ENCODE peak calls at places on chromosomes 3 and 15, in seven cellular contexts. V, N, H, A, F, Z and K are unnamed samples.

GRCh38 chr3:131217296-131217741 is 164.3 kb upstream of the NUDT16 start:
- DNase-seq in Z (no peak), V (no peak), F (no peak), N (no peak), A (no peak), H (no peak), K (no peak)

GRCh38 chr15:100596792-100597191 is 5.2 kb downstream of the LINS1 start:
- DNase-seq in A (no peak), H (no peak), F (peak), N (no peak), Z (no peak), V (peak), K (no peak)

GRCh38 chr15:75195122-75195765 is 6.4 kb upstream of the C15orf39 start:
- DNase-seq in Z (peak), F (no peak), A (no peak), V (no peak), N (peak), H (no peak), K (peak)

GRCh38 chr3:195796795-195797194 is 14.9 kb downstream of the MUC4 start:
- DNase-seq in F (no peak), V (peak), H (no peak), Z (no peak), A (no peak), N (no peak), K (no peak)

GRCh38 chr3:29050155-29050554 is 230.7 kb upstream of the RBMS3 start:
- DNase-seq in H (no peak), A (no peak), F (no peak), Z (no peak), V (no peak), N (no peak), K (no peak)

GRCh38 chr3:134008630-134009156 is 21.0 kb downstream of the SLCO2A1 start:
- DNase-seq in Z (no peak), F (no peak), H (no peak), V (no peak), N (no peak), A (no peak), K (no peak)

GRCh38 chr3:108477511-108478147 is 32.8 kb downstream of the MYH15 start:
- DNase-seq in F (peak), Z (peak), N (peak), A (peak), H (no peak), V (no peak), K (peak)

GRCh38 chr3:111998661-111999641 is at the start of gene TAGLN3:
- DNase-seq in Z (no peak), H (no peak), F (no peak), A (peak), V (no peak), N (peak), K (peak)

GRCh38 chr15:41917767-41918430 is 24.0 kb upstream of the SPTBN5 start:
- DNase-seq in H (peak), F (no peak), Z (no peak), A (no peak), N (no peak), V (no peak), K (no peak)